ENCODE peak calls at places on chromosomes 12 and 14, in six cellular contexts. B, M, R, Q, E and F are unnamed samples.

GRCh38 chr12:31466768-31467167 is 124.2 kb downstream of the DENND5B start:
- DNase-seq in Q (no peak), B (peak; percentile 14), E (no peak), M (no peak), R (no peak), F (no peak)

GRCh38 chr14:39762576-39763401 is 330.6 kb upstream of the FBXO33 start:
- DNase-seq in Q (no peak), R (no peak), E (no peak), M (no peak), B (no peak), F (no peak)

GRCh38 chr12:85279449-85280137 is 427 bp upstream of the ALX1 start:
- DNase-seq in B (no peak), M (peak; percentile 3), E (no peak), R (no peak), Q (no peak), F (no peak)

GRCh38 chr12:121837680-121838079 is 21.0 kb downstream of the HPD start:
- DNase-seq in Q (no peak), R (no peak), B (no peak), M (no peak), E (no peak), F (no peak)

GRCh38 chr12:13135336-13136178 is 32.1 kb upstream of the GSG1 start:
- DNase-seq in B (peak; percentile 87), E (peak; percentile 97), M (peak; percentile 61), Q (peak; percentile 16), R (no peak), F (peak; percentile 98)

GRCh38 chr12:1811281-1811947 is 9.0 kb upstream of the LRTM2 start:
- DNase-seq in M (no peak), E (no peak), Q (no peak), R (no peak), B (peak; percentile 33), F (no peak)

GRCh38 chr12:481422-481821 is 21.7 kb downstream of the B4GALNT3 start:
- DNase-seq in Q (no peak), E (no peak), B (peak; percentile 27), R (peak; percentile 26), M (peak; percentile 86), F (peak; percentile 11)

GRCh38 chr12:90936230-90937005 is 18.6 kb downstream of the CCER1 start:
- DNase-seq in B (no peak), R (peak; percentile 16), M (no peak), Q (no peak), E (peak; percentile 38), F (no peak)

GRCh38 chr12:388547-389137 is 478 bp downstream of the KDM5A start:
- DNase-seq in B (peak; percentile 32), M (peak; percentile 36), Q (no peak), R (peak; percentile 23), E (peak; percentile 15), F (peak; percentile 23)

GRCh38 chr12:1203735-1204019 is 212.7 kb downstream of the ERC1 start:
- DNase-seq in Q (no peak), E (no peak), B (no peak), M (peak; percentile 56), R (no peak), F (no peak)

GRCh38 chr12:19971396-19971802 is 396.9 kb upstream of the PDE3A start:
- DNase-seq in Q (no peak), R (peak; percentile 30), M (peak; percentile 50), E (no peak), B (peak; percentile 60), F (peak; percentile 64)

GRCh38 chr12:53695148-53696138 is 19.6 kb upstream of the ATP5MC2 start:
- DNase-seq in E (peak; percentile 16), Q (no peak), R (peak; percentile 25), M (peak; percentile 56), B (peak; percentile 77), F (peak; percentile 60)

GRCh38 chr14:104972301-104973211 is 5.6 kb downstream of the AHNAK2 start:
- DNase-seq in E (peak; percentile 97), M (peak; percentile 85), R (peak; percentile 20), Q (no peak), B (peak; percentile 30), F (peak; percentile 74)

GRCh38 chr12:64392221-64392620 is 1.7 kb upstream of the C12orf56 start:
- DNase-seq in M (peak; percentile 70), E (peak; percentile 76), Q (peak; percentile 10), R (peak; percentile 14), B (peak; percentile 74), F (peak; percentile 71)

GRCh38 chr14:81200041-81200440 is 20.7 kb downstream of the GTF2A1 start:
- DNase-seq in R (no peak), Q (no peak), B (no peak), E (no peak), M (no peak), F (no peak)

GRCh38 chr14:92880851-92881250 is 42.1 kb upstream of the CHGA start:
- DNase-seq in B (peak; percentile 69), R (peak; percentile 76), Q (no peak), M (peak; percentile 53), E (peak; percentile 66), F (peak; percentile 68)

GRCh38 chr14:61524211-61524806 is 171.0 kb upstream of the HIF1A start:
- DNase-seq in R (peak; percentile 33), E (peak; percentile 95), M (peak; percentile 94), Q (no peak), B (peak; percentile 95), F (peak; percentile 86)

GRCh38 chr12:47024463-47024862 is 55.0 kb upstream of the PCED1B start:
- DNase-seq in R (no peak), Q (no peak), E (no peak), B (no peak), M (peak; percentile 66), F (peak; percentile 41)

GRCh38 chr14:97218713-97219355 is 421.7 kb downstream of the VRK1 start:
- DNase-seq in B (no peak), R (no peak), M (no peak), Q (no peak), E (no peak), F (no peak)

GRCh38 chr14:72451081-72451972 is 442.6 kb downstream of the DPF3 start:
- DNase-seq in B (no peak), M (no peak), Q (no peak), R (peak; percentile 19), E (no peak), F (no peak)

GRCh38 chr14:79515158-79515557 is 696.1 kb downstream of the DIO2 start:
- DNase-seq in E (no peak), B (peak; percentile 25), Q (no peak), R (no peak), M (no peak), F (peak; percentile 11)

GRCh38 chr12:28088566-28089277 is 101.5 kb upstream of the CCDC91 start:
- DNase-seq in E (no peak), R (no peak), Q (no peak), M (peak; percentile 27), B (peak; percentile 28), F (no peak)

GRCh38 chr14:69342928-69343525 is 55.1 kb downstream of the ERH start:
- DNase-seq in B (no peak), R (no peak), M (peak; percentile 51), E (no peak), Q (no peak), F (no peak)

GRCh38 chr14:20327005-20327869 is 5.8 kb downstream of the CCNB1IP1 start:
- DNase-seq in M (peak; percentile 83), Q (peak; percentile 54), B (peak; percentile 84), R (peak; percentile 21), E (peak; percentile 81), F (peak; percentile 83)

GRCh38 chr12:108907861-108908302 is 28.0 kb downstream of the DAO start:
- DNase-seq in Q (no peak), M (peak; percentile 5), E (peak; percentile 55), B (no peak), R (no peak), F (no peak)

GRCh38 chr14:30426463-30426862 is 132.5 kb upstream of the G2E3 start:
- DNase-seq in R (no peak), Q (no peak), E (no peak), B (no peak), M (no peak), F (no peak)

GRCh38 chr12:58159941-58160340 is 218.6 kb downstream of the ATP23 start:
- DNase-seq in Q (no peak), R (no peak), M (no peak), E (no peak), B (no peak), F (no peak)

GRCh38 chr12:124939428-124940142 is 25.1 kb upstream of the UBC start:
- DNase-seq in Q (peak; percentile 95), E (peak; percentile 98), M (peak; percentile 99), R (peak; percentile 94), B (peak; percentile 97), F (peak; percentile 94)

GRCh38 chr12:42213954-42214426 is 24.1 kb downstream of the YAF2 start:
- DNase-seq in M (peak; percentile 84), B (peak; percentile 72), Q (no peak), E (no peak), R (peak; percentile 27), F (peak; percentile 50)

DNA sequence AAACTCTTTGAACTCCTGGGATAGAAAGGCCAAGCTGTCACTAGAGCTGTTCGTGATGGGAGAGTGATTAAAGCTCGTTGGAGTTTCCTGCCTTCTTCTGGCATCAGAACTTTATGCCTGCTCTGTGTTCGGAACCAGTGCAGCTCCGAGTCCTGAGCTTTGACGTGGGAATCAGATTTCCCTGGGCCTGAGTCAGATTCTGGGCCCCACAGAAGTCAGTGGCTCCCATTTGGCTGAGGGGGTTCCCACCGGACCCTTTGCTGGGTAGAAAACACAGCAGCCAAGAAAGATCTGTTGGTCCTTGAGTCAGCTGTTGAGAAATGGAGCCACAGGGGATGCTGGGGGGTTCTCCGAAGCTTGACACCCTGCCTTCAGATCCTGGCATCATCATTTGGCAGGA is 238.0 kb downstream of the CHST11 start:
- DNase-seq in B (no peak), Q (no peak), R (no peak), E (no peak), M (peak; percentile 68), F (peak; percentile 71)
- H3K4me3 ChIP-seq in B (no peak overlapping the region), Q (no peak overlapping the region), R (no peak overlapping the region), E (no peak overlapping the region), M (no peak overlapping the region), F (no peak overlapping the region)

GRCh38 chr12:117330441-117331113 is 30.8 kb downstream of the NOS1 start:
- DNase-seq in B (no peak), E (no peak), R (no peak), Q (no peak), M (no peak), F (no peak)
- TF ChIP-seq CTCF in B (no peak), E (no peak), R (no peak), Q (no peak), M (no peak), F (no peak)

GRCh38 chr12:50112456-50113218 is 601 bp downstream of the COX14 start:
- DNase-seq in E (peak; percentile 32), R (no peak), B (no peak), Q (no peak), M (no peak), F (peak; percentile 45)

GRCh38 chr12:50111417-50111692 is 681 bp upstream of the COX14 start:
- DNase-seq in M (no peak), Q (no peak), E (no peak), R (no peak), B (no peak), F (no peak)

GRCh38 chr12:50110762-50111416 is 1.1 kb upstream of the COX14 start:
- DNase-seq in B (peak; percentile 56), E (peak; percentile 22), Q (no peak), M (peak; percentile 31), R (peak; percentile 36), F (peak; percentile 42)

GRCh38 chr12:50111693-50112455 is at the start of gene COX14:
- DNase-seq in R (peak; percentile 99), Q (peak; percentile 99), M (peak; percentile 100), E (peak; percentile 100), B (peak; percentile 100), F (peak; percentile 99)

GRCh38 chr12:50110127-50110761 is 1.8 kb upstream of the COX14 start:
- DNase-seq in Q (no peak), B (peak; percentile 14), E (no peak), R (no peak), M (no peak), F (no peak)
- H3K4me3 ChIP-seq in Q (no peak overlapping the region), B (no peak overlapping the region), E (no peak overlapping the region), R (no peak overlapping the region), M (no peak overlapping the region), F (no peak overlapping the region)

GRCh38 chr14:36655963-36656768 is 5.5 kb upstream of the PAX9 start:
- DNase-seq in R (peak; percentile 50), E (peak; percentile 77), Q (no peak), M (no peak), B (no peak), F (peak; percentile 19)
- TF ChIP-seq CTCF in R (peak; percentile 71), E (peak; percentile 74), Q (peak; percentile 21), M (peak; percentile 14), B (peak; percentile 41), F (peak; percentile 47)